ENCODE peak calls at places on chromosome 14, in six cellular contexts. Y is brain microvascular endothelial cell; Q is GM23248; F is fibroblast of pulmonary artery; G is HuH-7.5; E is stimulated activated CD8-positive, alpha-beta memory T cell treated with anti-CD3 and anti-CD28 coated beads, Interleukin-12 subunit alpha, Interleukin-12 subunit beta, amount 100 ng/mL, for 1 hour. V is an unnamed sample.

GRCh38 chr14:86892167-86892956 is 1100.6 kb downstream of the GALC start:
- DNase-seq in Y (no peak), Q (no peak), F (no peak), G (no peak), E (no peak), V (no peak)

GRCh38 chr14:88630565-88630964 is 67.7 kb downstream of the ZC3H14 start:
- DNase-seq in Y (peak; percentile 93), Q (peak; percentile 5), F (peak; percentile 85), G (no peak), E (no peak), V (no peak)

GRCh38 chr14:95647926-95648325 is 38.3 kb upstream of the TCL1B start:
- DNase-seq in Y (no peak), Q (no peak), F (no peak), G (no peak), E (no peak), V (no peak)

GRCh38 chr14:37595809-37596595 is 573 bp downstream of the TTC6 start:
- DNase-seq in Y (no peak), Q (peak; percentile 53), F (no peak), G (peak; percentile 97), E (no peak), V (peak; percentile 66)

GRCh38 chr14:68730811-68731425 is 61.9 kb downstream of the ZFP36L1 start:
- DNase-seq in Y (no peak), Q (no peak), F (no peak), G (no peak), E (no peak), V (no peak)

GRCh38 chr14:34593740-34594375 is 36.1 kb downstream of the SNX6 start:
- DNase-seq in Y (peak; percentile 82), Q (peak; percentile 81), F (peak; percentile 26), G (no peak), E (no peak), V (peak; percentile 27)

GRCh38 chr14:61151276-61151675 is 129.9 kb downstream of the TMEM30B start:
- DNase-seq in Y (no peak), Q (peak; percentile 24), F (no peak), G (no peak), E (no peak), V (no peak)

GRCh38 chr14:27242874-27243273 is 645.0 kb upstream of the NOVA1 start:
- DNase-seq in Y (no peak), Q (no peak), F (no peak), G (no peak), E (no peak), V (no peak)

GRCh38 chr14:69493791-69494190 is 9.3 kb downstream of the PLEKHD1 start:
- DNase-seq in Y (no peak), Q (no peak), F (no peak), G (no peak), E (no peak), V (peak; percentile 41)